ENCODE peak calls at places on chromosomes 12 and 14, in four cellular contexts. R, K, I and P are unnamed samples.

GRCh38 chr14:85402546-85403162 is 127.3 kb upstream of the FLRT2 start:
- DNase-seq in I (peak; percentile 54), K (no peak), R (no peak), P (no peak)

GRCh38 chr12:123995023-123995422 is 22.0 kb downstream of the ZNF664 start:
- DNase-seq in K (peak; percentile 71), I (peak; percentile 29), R (no peak), P (peak; percentile 85)

GRCh38 chr12:117124421-117125274 is 25.4 kb upstream of the TESC start:
- DNase-seq in R (no peak), I (no peak), K (no peak), P (peak; percentile 12)

GRCh38 chr12:2754208-2754607 is 40.6 kb upstream of the FKBP4 start:
- DNase-seq in R (no peak), I (no peak), K (no peak), P (no peak)

GRCh38 chr12:61781021-61781581 is 479.1 kb upstream of the USP15 start:
- DNase-seq in K (no peak), I (peak; percentile 12), R (no peak), P (no peak)

GRCh38 chr12:123075092-123075491 is 75.8 kb downstream of the PITPNM2 start:
- DNase-seq in R (no peak), I (no peak), K (no peak), P (no peak)

GRCh38 chr14:50806241-50806933 is 24.6 kb downstream of the NIN start:
- DNase-seq in K (no peak), R (no peak), I (no peak), P (no peak)

GRCh38 chr12:115012861-115013667 is 329.1 kb upstream of the TBX3 start:
- DNase-seq in R (no peak), K (no peak), I (no peak), P (no peak)

GRCh38 chr12:118060301-118061010 is 523 bp downstream of the WSB2 start:
- DNase-seq in R (no peak), I (no peak), K (peak; percentile 45), P (peak; percentile 66)

GRCh38 chr12:7751394-7751793 is 4.2 kb upstream of the CLEC4C start:
- DNase-seq in K (no peak), I (no peak), R (no peak), P (no peak)

GRCh38 chr12:132899033-132899432 is 11.6 kb upstream of the CHFR start:
- DNase-seq in I (no peak), K (no peak), R (no peak), P (peak; percentile 6)

GRCh38 chr12:81461163-81461562 is 298.0 kb downstream of the PPFIA2 start:
- DNase-seq in R (no peak), I (no peak), K (no peak), P (no peak)

GRCh38 chr12:4526923-4527546 is 11.7 kb upstream of the RAD51AP1 start:
- DNase-seq in I (peak; percentile 34), K (peak; percentile 17), R (no peak), P (peak; percentile 49)

GRCh38 chr12:108442077-108442476 is 73.0 kb upstream of the FICD start:
- DNase-seq in R (no peak), K (no peak), I (no peak), P (no peak)

GRCh38 chr14:79328863-79329262 is 882.4 kb downstream of the DIO2 start:
- DNase-seq in R (no peak), K (no peak), I (no peak), P (peak; percentile 1)

GRCh38 chr14:38389666-38390065 is 133.8 kb upstream of the CLEC14A start:
- DNase-seq in K (peak; percentile 45), I (no peak), R (no peak), P (peak; percentile 65)

GRCh38 chr14:51018521-51018920 is 74.2 kb upstream of the PYGL start:
- DNase-seq in K (peak; percentile 31), I (no peak), R (no peak), P (peak; percentile 70)

GRCh38 chr12:50234347-50234746 is 49.0 kb downstream of the LIMA1 start:
- DNase-seq in I (no peak), R (no peak), K (no peak), P (peak; percentile 42)

GRCh38 chr12:131990066-131990979 is 40.6 kb downstream of the EP400 start:
- DNase-seq in K (no peak), I (peak; percentile 14), R (no peak), P (no peak)

GRCh38 chr12:119512772-119513497 is 80.6 kb upstream of the TMEM233 start:
- DNase-seq in K (no peak), I (no peak), R (no peak), P (peak; percentile 27)

GRCh38 chr14:37824936-37825698 is 229.7 kb downstream of the TTC6 start:
- DNase-seq in K (no peak), R (no peak), I (no peak), P (peak; percentile 4)

GRCh38 chr12:27359578-27360340 is 27.1 kb downstream of the BMAL2 start:
- DNase-seq in I (no peak), K (no peak), R (no peak), P (peak; percentile 40)

GRCh38 chr12:67748761-67749075 is 100.2 kb downstream of the DYRK2 start:
- DNase-seq in K (no peak), I (peak; percentile 14), R (no peak), P (peak; percentile 39)

GRCh38 chr12:24901975-24902461 is 46.9 kb downstream of the BCAT1 start:
- DNase-seq in I (no peak), K (no peak), R (no peak), P (no peak)

GRCh38 chr14:65387628-65388027 is 24.9 kb upstream of the FUT8 start:
- DNase-seq in R (no peak), K (no peak), I (no peak), P (no peak)

GRCh38 chr14:94447986-94448808 is 4.4 kb downstream of the SERPINA11 start:
- DNase-seq in I (no peak), K (no peak), R (no peak), P (no peak)

GRCh38 chr14:92321701-92322100 is 1.3 kb upstream of the SLC24A4 start:
- DNase-seq in R (no peak), I (no peak), K (no peak), P (no peak)

GRCh38 chr12:88163371-88163770 is 21.3 kb downstream of the TMTC3 start:
- DNase-seq in K (no peak), R (no peak), I (no peak), P (no peak)

GRCh38 chr14:73221945-73222344 is 15.4 kb upstream of the PAPLN start:
- DNase-seq in R (no peak), K (no peak), I (no peak), P (peak; percentile 84)

GRCh38 chr12:57430117-57430930 is 519 bp downstream of the R3HDM2 start:
- DNase-seq in R (no peak), K (peak; percentile 34), I (no peak), P (peak; percentile 76)